ENCODE peak calls at places on chromosomes 5 and 9, in nine cellular contexts. One of them, this sample, is unnamed.

GRCh38 chr5:163434410-163434866 is 3.0 kb upstream of the CCNG1 start:
- DNase-seq in cardiac fibroblast: peak; percentile 74
- DNase-seq in endothelial cell: no peak
- DNase-seq in SJSA1: peak; percentile 52
- DNase-seq in fibroblast of lung: no peak
- DNase-seq in pons: no peak
- DNase-seq in A549: peak; percentile 22
- DNase-seq in AG08396: no peak
- DNase-seq in NCI-H510A treated with DMSO at 0.1 percent for 48 hours: no peak
- DNase-seq in this sample: no peak

GRCh38 chr5:108122701-108123100 is 259.2 kb downstream of the FBXL17 start:
- DNase-seq in cardiac fibroblast: no peak
- DNase-seq in endothelial cell: no peak
- DNase-seq in SJSA1: no peak
- DNase-seq in fibroblast of lung: no peak
- DNase-seq in pons: no peak
- DNase-seq in A549: no peak
- DNase-seq in AG08396: no peak
- DNase-seq in NCI-H510A treated with DMSO at 0.1 percent for 48 hours: no peak
- DNase-seq in this sample: no peak

GRCh38 chr9:134589748-134590147 is 51.9 kb upstream of the COL5A1 start:
- DNase-seq in cardiac fibroblast: no peak
- DNase-seq in endothelial cell: no peak
- DNase-seq in SJSA1: no peak
- DNase-seq in fibroblast of lung: no peak
- DNase-seq in pons: no peak
- DNase-seq in A549: no peak
- DNase-seq in AG08396: no peak
- DNase-seq in NCI-H510A treated with DMSO at 0.1 percent for 48 hours: no peak
- DNase-seq in this sample: no peak

GRCh38 chr5:2755811-2756210 is 4.3 kb upstream of the IRX2 start:
- DNase-seq in cardiac fibroblast: peak; percentile 29
- DNase-seq in endothelial cell: no peak
- DNase-seq in SJSA1: no peak
- DNase-seq in fibroblast of lung: no peak
- DNase-seq in pons: no peak
- DNase-seq in A549: no peak
- DNase-seq in AG08396: no peak
- DNase-seq in NCI-H510A treated with DMSO at 0.1 percent for 48 hours: no peak
- DNase-seq in this sample: no peak

GRCh38 chr5:52800394-52801213 is 12.9 kb downstream of the ITGA1 start:
- DNase-seq in cardiac fibroblast: peak; percentile 86
- DNase-seq in endothelial cell: peak; percentile 60
- DNase-seq in SJSA1: peak; percentile 63
- DNase-seq in fibroblast of lung: peak; percentile 68
- DNase-seq in pons: peak; percentile 54
- DNase-seq in A549: peak; percentile 39
- DNase-seq in AG08396: peak; percentile 37
- DNase-seq in NCI-H510A treated with DMSO at 0.1 percent for 48 hours: no peak
- DNase-seq in this sample: peak; percentile 68

GRCh38 chr9:17075758-17076485 is 58.9 kb upstream of the CNTLN start:
- DNase-seq in cardiac fibroblast: no peak
- DNase-seq in endothelial cell: no peak
- DNase-seq in SJSA1: no peak
- DNase-seq in fibroblast of lung: no peak
- DNase-seq in pons: no peak
- DNase-seq in A549: no peak
- DNase-seq in AG08396: no peak
- DNase-seq in NCI-H510A treated with DMSO at 0.1 percent for 48 hours: no peak
- DNase-seq in this sample: no peak

GRCh38 chr9:134533850-134534585 is 107.6 kb upstream of the COL5A1 start:
- DNase-seq in cardiac fibroblast: peak; percentile 55
- DNase-seq in endothelial cell: no peak
- DNase-seq in SJSA1: peak; percentile 78
- DNase-seq in fibroblast of lung: no peak
- DNase-seq in pons: peak; percentile 83
- DNase-seq in A549: no peak
- DNase-seq in AG08396: no peak
- DNase-seq in NCI-H510A treated with DMSO at 0.1 percent for 48 hours: no peak
- DNase-seq in this sample: no peak

GRCh38 chr9:131657890-131658752 is 81.8 kb downstream of the RAPGEF1 start:
- DNase-seq in cardiac fibroblast: peak; percentile 95
- DNase-seq in endothelial cell: no peak
- DNase-seq in SJSA1: peak; percentile 85
- DNase-seq in fibroblast of lung: peak; percentile 96
- DNase-seq in pons: no peak
- DNase-seq in A549: peak; percentile 64
- DNase-seq in AG08396: peak; percentile 74
- DNase-seq in NCI-H510A treated with DMSO at 0.1 percent for 48 hours: no peak
- DNase-seq in this sample: peak; percentile 41

GRCh38 chr5:150001660-150002493 is 1.3 kb downstream of the HMGXB3 start:
- DNase-seq in cardiac fibroblast: peak; percentile 83
- DNase-seq in endothelial cell: peak; percentile 38
- DNase-seq in SJSA1: peak; percentile 75
- DNase-seq in fibroblast of lung: peak; percentile 78
- DNase-seq in pons: peak; percentile 63
- DNase-seq in A549: peak; percentile 84
- DNase-seq in AG08396: peak; percentile 80
- DNase-seq in NCI-H510A treated with DMSO at 0.1 percent for 48 hours: peak; percentile 62
- DNase-seq in this sample: peak; percentile 45

GRCh38 chr9:1995084-1995483 is 20.1 kb upstream of the SMARCA2 start:
- DNase-seq in cardiac fibroblast: no peak
- DNase-seq in endothelial cell: no peak
- DNase-seq in SJSA1: no peak
- DNase-seq in fibroblast of lung: no peak
- DNase-seq in pons: no peak
- DNase-seq in A549: no peak
- DNase-seq in AG08396: no peak
- DNase-seq in NCI-H510A treated with DMSO at 0.1 percent for 48 hours: no peak
- DNase-seq in this sample: no peak

GRCh38 chr9:114153761-114154596 is 1.4 kb upstream of the COL27A1 start:
- DNase-seq in cardiac fibroblast: no peak
- DNase-seq in endothelial cell: peak; percentile 23
- DNase-seq in SJSA1: no peak
- DNase-seq in fibroblast of lung: no peak
- DNase-seq in pons: no peak
- DNase-seq in A549: peak; percentile 71
- DNase-seq in AG08396: no peak
- DNase-seq in NCI-H510A treated with DMSO at 0.1 percent for 48 hours: no peak
- DNase-seq in this sample: no peak

GRCh38 chr5:97071101-97071500 is 71.3 kb downstream of the LIX1 start:
- DNase-seq in cardiac fibroblast: peak; percentile 43
- DNase-seq in endothelial cell: no peak
- DNase-seq in SJSA1: no peak
- DNase-seq in fibroblast of lung: peak; percentile 98
- DNase-seq in pons: peak; percentile 72
- DNase-seq in A549: no peak
- DNase-seq in AG08396: peak; percentile 29
- DNase-seq in NCI-H510A treated with DMSO at 0.1 percent for 48 hours: no peak
- DNase-seq in this sample: no peak

GRCh38 chr5:93807860-93808259 is 66.5 kb upstream of the POU5F2 start:
- DNase-seq in cardiac fibroblast: no peak
- DNase-seq in endothelial cell: no peak
- DNase-seq in SJSA1: no peak
- DNase-seq in fibroblast of lung: no peak
- DNase-seq in pons: no peak
- DNase-seq in A549: no peak
- DNase-seq in AG08396: no peak
- DNase-seq in NCI-H510A treated with DMSO at 0.1 percent for 48 hours: no peak
- DNase-seq in this sample: no peak

GRCh38 chr5:62708481-62709325 is 130.1 kb downstream of the LRRC70 start:
- DNase-seq in cardiac fibroblast: no peak
- DNase-seq in endothelial cell: no peak
- DNase-seq in SJSA1: no peak
- DNase-seq in fibroblast of lung: no peak
- DNase-seq in pons: no peak
- DNase-seq in A549: no peak
- DNase-seq in AG08396: no peak
- DNase-seq in NCI-H510A treated with DMSO at 0.1 percent for 48 hours: no peak
- DNase-seq in this sample: no peak

GRCh38 chr5:147504001-147504400 is 5.9 kb downstream of the DPYSL3 start:
- DNase-seq in cardiac fibroblast: peak; percentile 88
- DNase-seq in endothelial cell: no peak
- DNase-seq in SJSA1: no peak
- DNase-seq in fibroblast of lung: peak; percentile 59
- DNase-seq in pons: no peak
- DNase-seq in A549: no peak
- DNase-seq in AG08396: no peak
- DNase-seq in NCI-H510A treated with DMSO at 0.1 percent for 48 hours: no peak
- DNase-seq in this sample: no peak

GRCh38 chr5:64331597-64332277 is 166.1 kb downstream of the RNF180 start:
- DNase-seq in cardiac fibroblast: no peak
- DNase-seq in endothelial cell: no peak
- DNase-seq in SJSA1: no peak
- DNase-seq in fibroblast of lung: no peak
- DNase-seq in pons: peak; percentile 9
- DNase-seq in A549: no peak
- DNase-seq in AG08396: no peak
- DNase-seq in NCI-H510A treated with DMSO at 0.1 percent for 48 hours: no peak
- DNase-seq in this sample: no peak

GRCh38 chr5:73215891-73216610 is 43.1 kb downstream of the TMEM174 start:
- DNase-seq in cardiac fibroblast: peak; percentile 80
- DNase-seq in endothelial cell: peak; percentile 84
- DNase-seq in SJSA1: peak; percentile 95
- DNase-seq in fibroblast of lung: peak; percentile 77
- DNase-seq in pons: peak; percentile 43
- DNase-seq in A549: peak; percentile 87
- DNase-seq in AG08396: peak; percentile 95
- DNase-seq in NCI-H510A treated with DMSO at 0.1 percent for 48 hours: peak; percentile 62
- DNase-seq in this sample: peak; percentile 90

GRCh38 chr5:1421521-1422341 is 23.5 kb downstream of the SLC6A3 start:
- DNase-seq in cardiac fibroblast: no peak
- DNase-seq in endothelial cell: no peak
- DNase-seq in SJSA1: no peak
- DNase-seq in fibroblast of lung: no peak
- DNase-seq in pons: no peak
- DNase-seq in A549: no peak
- DNase-seq in AG08396: no peak
- DNase-seq in NCI-H510A treated with DMSO at 0.1 percent for 48 hours: no peak
- DNase-seq in this sample: no peak

GRCh38 chr5:170483701-170484458 is 19.9 kb upstream of the KCNIP1 start:
- DNase-seq in cardiac fibroblast: peak; percentile 30
- DNase-seq in endothelial cell: no peak
- DNase-seq in SJSA1: peak; percentile 55
- DNase-seq in fibroblast of lung: no peak
- DNase-seq in pons: no peak
- DNase-seq in A549: peak; percentile 25
- DNase-seq in AG08396: no peak
- DNase-seq in NCI-H510A treated with DMSO at 0.1 percent for 48 hours: peak; percentile 18
- DNase-seq in this sample: no peak

GRCh38 chr5:891837-892389 is 688 bp downstream of the BRD9 start:
- DNase-seq in cardiac fibroblast: peak; percentile 30
- DNase-seq in endothelial cell: peak; percentile 30
- DNase-seq in SJSA1: peak; percentile 68
- DNase-seq in fibroblast of lung: peak; percentile 11
- DNase-seq in pons: no peak
- DNase-seq in A549: peak; percentile 50
- DNase-seq in AG08396: peak; percentile 77
- DNase-seq in NCI-H510A treated with DMSO at 0.1 percent for 48 hours: peak; percentile 71
- DNase-seq in this sample: no peak

GRCh38 chr5:92780057-92780456 is 801.0 kb downstream of the NR2F1-AS1 start:
- DNase-seq in cardiac fibroblast: no peak
- DNase-seq in endothelial cell: no peak
- DNase-seq in SJSA1: no peak
- DNase-seq in fibroblast of lung: no peak
- DNase-seq in pons: no peak
- DNase-seq in A549: no peak
- DNase-seq in AG08396: no peak
- DNase-seq in NCI-H510A treated with DMSO at 0.1 percent for 48 hours: no peak
- DNase-seq in this sample: no peak

GRCh38 chr9:94826644-94827410 is 100.3 kb downstream of the AOPEP start:
- DNase-seq in cardiac fibroblast: no peak
- DNase-seq in endothelial cell: no peak
- DNase-seq in SJSA1: no peak
- DNase-seq in fibroblast of lung: no peak
- DNase-seq in pons: no peak
- DNase-seq in A549: no peak
- DNase-seq in AG08396: no peak
- DNase-seq in NCI-H510A treated with DMSO at 0.1 percent for 48 hours: peak; percentile 29
- DNase-seq in this sample: no peak

GRCh38 chr5:153592081-153592480 is 101.6 kb downstream of the GRIA1 start:
- DNase-seq in cardiac fibroblast: no peak
- DNase-seq in endothelial cell: no peak
- DNase-seq in SJSA1: no peak
- DNase-seq in fibroblast of lung: no peak
- DNase-seq in pons: no peak
- DNase-seq in A549: no peak
- DNase-seq in AG08396: no peak
- DNase-seq in NCI-H510A treated with DMSO at 0.1 percent for 48 hours: no peak
- DNase-seq in this sample: no peak

GRCh38 chr5:75668988-75669760 is 48.1 kb downstream of the POC5 start:
- DNase-seq in cardiac fibroblast: peak; percentile 33
- DNase-seq in endothelial cell: no peak
- DNase-seq in SJSA1: peak; percentile 50
- DNase-seq in fibroblast of lung: no peak
- DNase-seq in pons: peak; percentile 51
- DNase-seq in A549: peak; percentile 40
- DNase-seq in AG08396: no peak
- DNase-seq in NCI-H510A treated with DMSO at 0.1 percent for 48 hours: peak; percentile 57
- DNase-seq in this sample: no peak

GRCh38 chr5:55037046-55037771 is 13.2 kb downstream of the GZMK start:
- DNase-seq in cardiac fibroblast: peak; percentile 39
- DNase-seq in endothelial cell: no peak
- DNase-seq in SJSA1: peak; percentile 62
- DNase-seq in fibroblast of lung: peak; percentile 5
- DNase-seq in pons: no peak
- DNase-seq in A549: no peak
- DNase-seq in AG08396: no peak
- DNase-seq in NCI-H510A treated with DMSO at 0.1 percent for 48 hours: no peak
- DNase-seq in this sample: peak; percentile 11

GRCh38 chr9:99820330-99821186 is 1.1 kb upstream of the NR4A3 start:
- DNase-seq in cardiac fibroblast: peak; percentile 76
- DNase-seq in endothelial cell: no peak
- DNase-seq in SJSA1: no peak
- DNase-seq in fibroblast of lung: peak; percentile 95
- DNase-seq in pons: peak; percentile 84
- DNase-seq in A549: peak; percentile 43
- DNase-seq in AG08396: peak; percentile 59
- DNase-seq in NCI-H510A treated with DMSO at 0.1 percent for 48 hours: peak; percentile 58
- DNase-seq in this sample: peak; percentile 61

GRCh38 chr9:98248737-98249474 is 6.5 kb downstream of the TBC1D2 start:
- DNase-seq in cardiac fibroblast: peak; percentile 98
- DNase-seq in endothelial cell: no peak
- DNase-seq in SJSA1: peak; percentile 54
- DNase-seq in fibroblast of lung: peak; percentile 95
- DNase-seq in pons: peak; percentile 27
- DNase-seq in A549: no peak
- DNase-seq in AG08396: peak; percentile 45
- DNase-seq in NCI-H510A treated with DMSO at 0.1 percent for 48 hours: no peak
- DNase-seq in this sample: no peak

GRCh38 chr9:91101598-91102168 is 260.0 kb downstream of the AUH start:
- DNase-seq in cardiac fibroblast: no peak
- DNase-seq in endothelial cell: no peak
- DNase-seq in SJSA1: no peak
- DNase-seq in fibroblast of lung: no peak
- DNase-seq in pons: no peak
- DNase-seq in A549: no peak
- DNase-seq in AG08396: no peak
- DNase-seq in NCI-H510A treated with DMSO at 0.1 percent for 48 hours: peak; percentile 55
- DNase-seq in this sample: no peak

GRCh38 chr9:133103987-133104505 is 17.0 kb downstream of the RALGDS start:
- DNase-seq in cardiac fibroblast: no peak
- DNase-seq in endothelial cell: no peak
- DNase-seq in SJSA1: no peak
- DNase-seq in fibroblast of lung: no peak
- DNase-seq in pons: no peak
- DNase-seq in A549: no peak
- DNase-seq in AG08396: no peak
- DNase-seq in NCI-H510A treated with DMSO at 0.1 percent for 48 hours: no peak
- DNase-seq in this sample: no peak

GRCh38 chr9:94912700-94913249 is 186.3 kb downstream of the AOPEP start:
- DNase-seq in cardiac fibroblast: peak; percentile 87
- DNase-seq in endothelial cell: no peak
- DNase-seq in SJSA1: peak; percentile 91
- DNase-seq in fibroblast of lung: no peak
- DNase-seq in pons: peak; percentile 47
- DNase-seq in A549: peak; percentile 73
- DNase-seq in AG08396: peak; percentile 70
- DNase-seq in NCI-H510A treated with DMSO at 0.1 percent for 48 hours: no peak
- DNase-seq in this sample: peak; percentile 90

GRCh38 chr5:158364367-158364766 is 505.4 kb upstream of the CLINT1 start:
- DNase-seq in cardiac fibroblast: no peak
- DNase-seq in endothelial cell: no peak
- DNase-seq in SJSA1: no peak
- DNase-seq in fibroblast of lung: no peak
- DNase-seq in pons: no peak
- DNase-seq in A549: no peak
- DNase-seq in AG08396: no peak
- DNase-seq in NCI-H510A treated with DMSO at 0.1 percent for 48 hours: no peak
- DNase-seq in this sample: no peak

This sample was measured in SW 1271.